ENCODE peak calls at places on chromosomes 4 and X, in six cellular contexts. F is kidney, S is AG10803, N is choroid plexus epithelial cell, X is cardiac fibroblast, W is fibroblast of lung. D is an unnamed sample.

GRCh38 chr4:128868758-128869157 is 59.3 kb downstream of the JADE1 start:
- DNase-seq in F (no peak), S (peak; percentile 40), N (peak; percentile 30), X (peak; percentile 60), W (no peak), D (no peak)

GRCh38 chrX:33735182-33735581 is 396.9 kb downstream of the FAM47A start:
- DNase-seq in F (no peak), S (no peak), N (no peak), X (no peak), W (no peak), D (no peak)

GRCh38 chrX:148634591-148634990 is 134.2 kb downstream of the AFF2 start:
- DNase-seq in F (no peak), S (no peak), N (no peak), X (no peak), W (no peak), D (no peak)

GRCh38 chr4:108693211-108693610 is 42.8 kb downstream of the OSTC start:
- DNase-seq in F (no peak), S (no peak), N (no peak), X (no peak), W (no peak), D (no peak)

GRCh38 chrX:2136848-2137247 is 363.9 kb downstream of the DHRSX start:
- DNase-seq in F (no peak), S (no peak), N (no peak), X (no peak), W (no peak), D (no peak)

GRCh38 chrX:63428348-63428747 is 77.2 kb upstream of the SPIN4 start:
- DNase-seq in F (no peak), S (no peak), N (no peak), X (peak; percentile 43), W (no peak), D (no peak)

GRCh38 chrX:109187473-109188168 is 294.3 kb downstream of the GUCY2F start:
- DNase-seq in F (no peak), S (no peak), N (no peak), X (no peak), W (no peak), D (no peak)

GRCh38 chr4:26930964-26931363 is 70.3 kb downstream of the STIM2 start:
- DNase-seq in F (no peak), S (no peak), N (no peak), X (no peak), W (no peak), D (peak; percentile 17)

GRCh38 chrX:97524997-97525396 is 641.3 kb downstream of the RPA4 start:
- DNase-seq in F (no peak), S (peak; percentile 30), N (no peak), X (peak; percentile 36), W (no peak), D (no peak)

GRCh38 chrX:20829665-20830481 is 544.3 kb upstream of the CNKSR2 start:
- DNase-seq in F (no peak), S (peak; percentile 3), N (peak; percentile 27), X (peak; percentile 80), W (peak; percentile 27), D (peak; percentile 57)

GRCh38 chrX:127058220-127058619 is 238.7 kb downstream of the PRR32 start:
- DNase-seq in F (no peak), S (no peak), N (no peak), X (no peak), W (no peak), D (no peak)

GRCh38 chrX:49884290-49884862 is 5.1 kb downstream of the USP27X start:
- DNase-seq in F (no peak), S (peak; percentile 59), N (peak; percentile 60), X (peak; percentile 61), W (peak; percentile 45), D (peak; percentile 74)

GRCh38 chrX:40169193-40170086 is 71.7 kb upstream of the BCOR start:
- DNase-seq in F (peak; percentile 89), S (peak; percentile 49), N (peak; percentile 92), X (peak; percentile 38), W (peak; percentile 81), D (peak; percentile 77)

GRCh38 chr4:40916218-40916555 is 166.4 kb downstream of the NSUN7 start:
- DNase-seq in F (no peak), S (peak; percentile 87), N (peak; percentile 80), X (peak; percentile 77), W (peak; percentile 47), D (no peak)

GRCh38 chr4:2935762-2936743 is 27.2 kb downstream of the NOP14 start:
- DNase-seq in F (peak; percentile 45), S (no peak), N (peak; percentile 58), X (peak; percentile 63), W (no peak), D (no peak)

GRCh38 chr4:25978327-25978726 is 64.3 kb downstream of the SMIM20 start:
- DNase-seq in F (no peak), S (no peak), N (no peak), X (no peak), W (peak; percentile 57), D (no peak)

GRCh38 chrX:16610121-16610565 is 39.8 kb upstream of the S100G start:
- DNase-seq in F (no peak), S (peak; percentile 69), N (peak; percentile 28), X (peak; percentile 82), W (peak; percentile 18), D (peak; percentile 55)

GRCh38 chr4:165415910-165416309 is 37.1 kb downstream of the CPE start:
- DNase-seq in F (no peak), S (no peak), N (no peak), X (no peak), W (no peak), D (no peak)

GRCh38 chr4:40227284-40227683 is 30.5 kb downstream of the RHOH start:
- DNase-seq in F (no peak), S (no peak), N (peak; percentile 49), X (no peak), W (no peak), D (peak; percentile 65)

GRCh38 chrX:79182616-79183015 is 38.1 kb downstream of the GPR174 start:
- DNase-seq in F (no peak), S (no peak), N (no peak), X (no peak), W (no peak), D (no peak)

GRCh38 chr4:26088433-26088928 is 174.5 kb downstream of the SMIM20 start:
- DNase-seq in F (no peak), S (peak; percentile 77), N (peak; percentile 65), X (peak; percentile 89), W (peak; percentile 35), D (no peak)

GRCh38 chrX:31228909-31229308 is 157.1 kb upstream of the FTHL17 start:
- DNase-seq in F (no peak), S (no peak), N (peak; percentile 18), X (no peak), W (no peak), D (no peak)

GRCh38 chr4:1410491-1411325 is 4.5 kb upstream of the NKX1-1 start:
- DNase-seq in F (peak; percentile 71), S (peak; percentile 7), N (peak; percentile 54), X (peak; percentile 24), W (peak; percentile 35), D (peak; percentile 76)

GRCh38 chrX:68807818-68808217 is 21.0 kb upstream of the EFNB1 start:
- DNase-seq in F (no peak), S (peak; percentile 12), N (peak; percentile 30), X (peak; percentile 38), W (no peak), D (peak; percentile 36)

GRCh38 chr4:6988016-6988715 is 55.0 kb upstream of the TADA2B start:
- DNase-seq in F (no peak), S (peak; percentile 10), N (no peak), X (peak; percentile 13), W (no peak), D (no peak)

GRCh38 chr4:73707918-73708577 is 32.3 kb upstream of the CXCL8 start:
- DNase-seq in F (no peak), S (peak; percentile 81), N (peak; percentile 91), X (peak; percentile 95), W (peak; percentile 91), D (peak; percentile 78)

GRCh38 chrX:136202889-136203288 is 48.3 kb downstream of the MAP7D3 start:
- DNase-seq in F (no peak), S (peak; percentile 90), N (peak; percentile 64), X (peak; percentile 61), W (peak; percentile 51), D (no peak)

GRCh38 chrX:129724767-129725166 is 14.0 kb upstream of the XPNPEP2 start:
- DNase-seq in F (no peak), S (no peak), N (no peak), X (no peak), W (no peak), D (no peak)

GRCh38 chr4:164847967-164848649 is 28.9 kb upstream of the APELA start:
- DNase-seq in F (no peak), S (no peak), N (no peak), X (no peak), W (no peak), D (no peak)

GRCh38 chr4:173924561-173924960 is 358.9 kb downstream of the FBXO8 start:
- DNase-seq in F (no peak), S (no peak), N (peak; percentile 1), X (no peak), W (no peak), D (no peak)

GRCh38 chr4:1403177-1403583 is 3.1 kb downstream of the NKX1-1 start:
- DNase-seq in F (peak; percentile 54), S (no peak), N (no peak), X (no peak), W (no peak), D (no peak)

GRCh38 chr4:38177792-38178665 is 217.8 kb downstream of the PTTG2 start:
- DNase-seq in F (peak; percentile 80), S (peak; percentile 71), N (no peak), X (peak; percentile 56), W (peak; percentile 71), D (no peak)
- H3K4me3 ChIP-seq in F (no peak overlapping the region), S (no peak overlapping the region), N (no peak overlapping the region), X (no peak overlapping the region), W (no peak overlapping the region), D (no peak overlapping the region)

DNA sequence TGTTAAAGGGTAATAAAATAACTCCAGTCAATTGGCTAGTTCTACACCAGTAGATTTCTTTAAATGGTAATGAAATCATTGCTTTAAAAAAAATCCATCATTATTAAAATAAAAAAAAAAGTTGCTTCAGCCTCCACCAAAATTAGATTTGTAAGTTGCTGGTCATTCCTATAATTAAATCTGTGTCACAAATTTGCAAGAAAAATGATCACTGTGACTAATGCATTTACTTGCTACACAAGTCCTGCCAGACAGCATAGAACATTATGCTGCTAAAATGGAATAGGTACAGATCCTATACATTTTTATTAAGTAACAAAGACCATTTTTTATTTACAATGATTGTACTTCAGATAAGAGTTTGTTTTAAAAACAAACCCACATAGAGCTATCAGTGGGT is 85.8 kb downstream of the SLC10A7 start:
- DNase-seq in F (no peak), S (no peak), N (no peak), X (no peak), W (no peak), D (peak; percentile 36)
- H3K4me3 ChIP-seq in F (no peak overlapping the region), S (no peak overlapping the region), N (no peak overlapping the region), X (no peak overlapping the region), W (no peak overlapping the region), D (no peak overlapping the region)

GRCh38 chr4:20418865-20419451 is 167.3 kb downstream of the SLIT2 start:
- DNase-seq in F (no peak), S (peak; percentile 82), N (peak; percentile 89), X (peak; percentile 86), W (peak; percentile 87), D (peak; percentile 75)
- H3K4me3 ChIP-seq in F (peak overlapping the region; percentile 57), S (peak overlapping the region; percentile 48), N (peak overlapping the region; percentile 50), X (no peak overlapping the region), W (peak overlapping the region; percentile 68), D (peak overlapping the region; percentile 25)

DNA sequence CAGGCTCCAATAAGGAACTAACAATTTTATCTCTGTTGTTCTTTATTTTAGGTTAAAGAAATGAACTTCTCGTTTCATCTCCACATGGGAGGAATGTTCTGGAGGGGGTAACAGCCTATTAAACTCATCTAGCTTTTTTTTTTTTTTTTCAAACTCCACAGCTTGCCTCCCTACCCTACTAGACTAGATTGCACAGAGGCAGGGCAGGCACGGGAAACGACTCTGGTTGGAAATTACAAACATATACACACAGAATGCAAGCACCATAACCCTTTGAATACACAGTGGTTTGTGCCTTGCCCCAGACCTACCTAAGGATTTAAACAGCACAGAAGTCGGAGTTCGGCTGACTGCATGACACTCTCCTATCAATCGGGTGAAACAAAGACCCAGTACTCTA is 2.7 kb downstream of the MECP2 start:
- DNase-seq in F (no peak), S (no peak), N (no peak), X (no peak), W (no peak), D (no peak)
- H3K4me3 ChIP-seq in F (peak overlapping the region; percentile 87), S (no peak overlapping the region), N (no peak overlapping the region), X (no peak overlapping the region), W (peak overlapping the region; percentile 14), D (no peak overlapping the region)

D was measured in A673.